ENCODE peak calls at places on chromosomes 13 and 19, in ten cellular contexts. One of them, this sample, is unnamed.

GRCh38 chr13:84645196-84646071 is 763.2 kb upstream of the SLITRK1 start:
- DNase-seq in breast epithelium: no peak
- DNase-seq in endothelial cell: no peak
- DNase-seq in A549: no peak
- DNase-seq in esophagus squamous epithelium: no peak
- DNase-seq in fibroblast of lung: peak; percentile 92
- DNase-seq in left lung: no peak
- DNase-seq in nephron progenitor cell: no peak
- DNase-seq in AG09319: peak; percentile 34
- DNase-seq in colonic mucosa: no peak
- DNase-seq in this sample: no peak

GRCh38 chr13:51620165-51620983 is 36.1 kb downstream of the WDFY2 start:
- DNase-seq in breast epithelium: no peak
- DNase-seq in endothelial cell: peak; percentile 38
- DNase-seq in A549: no peak
- DNase-seq in esophagus squamous epithelium: no peak
- DNase-seq in fibroblast of lung: no peak
- DNase-seq in left lung: no peak
- DNase-seq in nephron progenitor cell: no peak
- DNase-seq in AG09319: no peak
- DNase-seq in colonic mucosa: no peak
- DNase-seq in this sample: no peak

GRCh38 chr19:49862411-49863253 is 4.7 kb downstream of the PNKP start:
- DNase-seq in breast epithelium: no peak
- DNase-seq in endothelial cell: peak; percentile 60
- DNase-seq in A549: no peak
- DNase-seq in esophagus squamous epithelium: no peak
- DNase-seq in fibroblast of lung: no peak
- DNase-seq in left lung: peak; percentile 36
- DNase-seq in nephron progenitor cell: peak; percentile 53
- DNase-seq in AG09319: no peak
- DNase-seq in colonic mucosa: peak; percentile 26
- DNase-seq in this sample: no peak

GRCh38 chr19:37954421-37954874 is 47.4 kb downstream of the SIPA1L3 start:
- DNase-seq in breast epithelium: no peak
- DNase-seq in endothelial cell: no peak
- DNase-seq in A549: no peak
- DNase-seq in esophagus squamous epithelium: no peak
- DNase-seq in fibroblast of lung: no peak
- DNase-seq in left lung: no peak
- DNase-seq in nephron progenitor cell: no peak
- DNase-seq in AG09319: no peak
- DNase-seq in colonic mucosa: no peak
- DNase-seq in this sample: no peak

GRCh38 chr13:36680918-36681317 is 7.1 kb downstream of the SERTM1 start:
- DNase-seq in breast epithelium: no peak
- DNase-seq in endothelial cell: no peak
- DNase-seq in A549: no peak
- DNase-seq in esophagus squamous epithelium: no peak
- DNase-seq in fibroblast of lung: peak; percentile 26
- DNase-seq in left lung: no peak
- DNase-seq in nephron progenitor cell: no peak
- DNase-seq in AG09319: no peak
- DNase-seq in colonic mucosa: no peak
- DNase-seq in this sample: no peak

GRCh38 chr19:52923782-52924593 is 760 bp upstream of the ZNF888 start:
- DNase-seq in breast epithelium: peak; percentile 44
- DNase-seq in endothelial cell: peak; percentile 35
- DNase-seq in A549: no peak
- DNase-seq in esophagus squamous epithelium: no peak
- DNase-seq in fibroblast of lung: peak; percentile 27
- DNase-seq in left lung: peak; percentile 86
- DNase-seq in nephron progenitor cell: no peak
- DNase-seq in AG09319: no peak
- DNase-seq in colonic mucosa: peak; percentile 76
- DNase-seq in this sample: no peak

GRCh38 chr13:40064723-40065122 is 409.3 kb downstream of the COG6 start:
- DNase-seq in breast epithelium: no peak
- DNase-seq in endothelial cell: no peak
- DNase-seq in A549: peak; percentile 5
- DNase-seq in esophagus squamous epithelium: no peak
- DNase-seq in fibroblast of lung: peak; percentile 83
- DNase-seq in left lung: no peak
- DNase-seq in nephron progenitor cell: no peak
- DNase-seq in AG09319: peak; percentile 19
- DNase-seq in colonic mucosa: no peak
- DNase-seq in this sample: no peak

GRCh38 chr13:24683833-24684599 is 3.8 kb downstream of the ATP12A start:
- DNase-seq in breast epithelium: no peak
- DNase-seq in endothelial cell: peak; percentile 82
- DNase-seq in A549: peak; percentile 61
- DNase-seq in esophagus squamous epithelium: no peak
- DNase-seq in fibroblast of lung: no peak
- DNase-seq in left lung: no peak
- DNase-seq in nephron progenitor cell: peak; percentile 83
- DNase-seq in AG09319: no peak
- DNase-seq in colonic mucosa: peak; percentile 68
- DNase-seq in this sample: peak; percentile 36

GRCh38 chr19:35945121-35945792 is 9.1 kb downstream of the LRFN3 start:
- DNase-seq in breast epithelium: no peak
- DNase-seq in endothelial cell: no peak
- DNase-seq in A549: no peak
- DNase-seq in esophagus squamous epithelium: no peak
- DNase-seq in fibroblast of lung: no peak
- DNase-seq in left lung: no peak
- DNase-seq in nephron progenitor cell: no peak
- DNase-seq in AG09319: no peak
- DNase-seq in colonic mucosa: no peak
- DNase-seq in this sample: no peak

GRCh38 chr19:3020321-3020960 is 8.6 kb downstream of the TLE2 start:
- DNase-seq in breast epithelium: no peak
- DNase-seq in endothelial cell: no peak
- DNase-seq in A549: no peak
- DNase-seq in esophagus squamous epithelium: no peak
- DNase-seq in fibroblast of lung: no peak
- DNase-seq in left lung: no peak
- DNase-seq in nephron progenitor cell: no peak
- DNase-seq in AG09319: no peak
- DNase-seq in colonic mucosa: no peak
- DNase-seq in this sample: no peak

GRCh38 chr13:33799950-33800592 is 17.9 kb upstream of the RFC3 start:
- DNase-seq in breast epithelium: no peak
- DNase-seq in endothelial cell: no peak
- DNase-seq in A549: no peak
- DNase-seq in esophagus squamous epithelium: no peak
- DNase-seq in fibroblast of lung: peak; percentile 48
- DNase-seq in left lung: no peak
- DNase-seq in nephron progenitor cell: no peak
- DNase-seq in AG09319: no peak
- DNase-seq in colonic mucosa: no peak
- DNase-seq in this sample: no peak

GRCh38 chr19:34253711-34254551 is 423 bp upstream of the GARRE1 start:
- DNase-seq in breast epithelium: peak; percentile 69
- DNase-seq in endothelial cell: peak; percentile 88
- DNase-seq in A549: no peak
- DNase-seq in esophagus squamous epithelium: peak; percentile 32
- DNase-seq in fibroblast of lung: peak; percentile 59
- DNase-seq in left lung: peak; percentile 88
- DNase-seq in nephron progenitor cell: peak; percentile 94
- DNase-seq in AG09319: no peak
- DNase-seq in colonic mucosa: peak; percentile 94
- DNase-seq in this sample: peak; percentile 55

GRCh38 chr13:39072842-39073241 is 34.6 kb downstream of the NHLRC3 start:
- DNase-seq in breast epithelium: no peak
- DNase-seq in endothelial cell: no peak
- DNase-seq in A549: no peak
- DNase-seq in esophagus squamous epithelium: no peak
- DNase-seq in fibroblast of lung: no peak
- DNase-seq in left lung: no peak
- DNase-seq in nephron progenitor cell: no peak
- DNase-seq in AG09319: no peak
- DNase-seq in colonic mucosa: no peak
- DNase-seq in this sample: no peak

GRCh38 chr19:1650627-1651009 is 1.8 kb downstream of the TCF3 start:
- DNase-seq in breast epithelium: no peak
- DNase-seq in endothelial cell: no peak
- DNase-seq in A549: no peak
- DNase-seq in esophagus squamous epithelium: no peak
- DNase-seq in fibroblast of lung: peak; percentile 18
- DNase-seq in left lung: no peak
- DNase-seq in nephron progenitor cell: no peak
- DNase-seq in AG09319: no peak
- DNase-seq in colonic mucosa: no peak
- DNase-seq in this sample: no peak

GRCh38 chr13:48403151-48403631 is 9.7 kb downstream of the LPAR6 start:
- DNase-seq in breast epithelium: no peak
- DNase-seq in endothelial cell: no peak
- DNase-seq in A549: no peak
- DNase-seq in esophagus squamous epithelium: no peak
- DNase-seq in fibroblast of lung: no peak
- DNase-seq in left lung: no peak
- DNase-seq in nephron progenitor cell: no peak
- DNase-seq in AG09319: no peak
- DNase-seq in colonic mucosa: no peak
- DNase-seq in this sample: no peak

GRCh38 chr13:110116072-110116487 is 190.9 kb downstream of the COL4A1 start:
- DNase-seq in breast epithelium: no peak
- DNase-seq in endothelial cell: peak; percentile 87
- DNase-seq in A549: peak; percentile 52
- DNase-seq in esophagus squamous epithelium: no peak
- DNase-seq in fibroblast of lung: no peak
- DNase-seq in left lung: peak; percentile 67
- DNase-seq in nephron progenitor cell: peak; percentile 87
- DNase-seq in AG09319: no peak
- DNase-seq in colonic mucosa: peak; percentile 60
- DNase-seq in this sample: no peak

GRCh38 chr19:13309853-13310252 is 159.6 kb downstream of the IER2 start:
- DNase-seq in breast epithelium: no peak
- DNase-seq in endothelial cell: no peak
- DNase-seq in A549: no peak
- DNase-seq in esophagus squamous epithelium: no peak
- DNase-seq in fibroblast of lung: no peak
- DNase-seq in left lung: no peak
- DNase-seq in nephron progenitor cell: no peak
- DNase-seq in AG09319: no peak
- DNase-seq in colonic mucosa: no peak
- DNase-seq in this sample: no peak

GRCh38 chr19:39698535-39698934 is 5.7 kb upstream of the LGALS14 start:
- DNase-seq in breast epithelium: no peak
- DNase-seq in endothelial cell: no peak
- DNase-seq in A549: no peak
- DNase-seq in esophagus squamous epithelium: no peak
- DNase-seq in fibroblast of lung: no peak
- DNase-seq in left lung: no peak
- DNase-seq in nephron progenitor cell: no peak
- DNase-seq in AG09319: no peak
- DNase-seq in colonic mucosa: no peak
- DNase-seq in this sample: no peak
- TF ChIP-seq CTCF in breast epithelium: no peak
- TF ChIP-seq CTCF in endothelial cell: no peak
- TF ChIP-seq CTCF in A549: no peak
- TF ChIP-seq CTCF in esophagus squamous epithelium: no peak
- TF ChIP-seq CTCF in fibroblast of lung: no peak
- TF ChIP-seq CTCF in left lung: no peak
- TF ChIP-seq CTCF in nephron progenitor cell: no peak
- TF ChIP-seq CTCF in AG09319: no peak
- TF ChIP-seq CTCF in colonic mucosa: no peak
- TF ChIP-seq CTCF in this sample: no peak

GRCh38 chr19:19385131-19385899 is 20.2 kb upstream of the GATAD2A start:
- DNase-seq in breast epithelium: peak; percentile 100
- DNase-seq in endothelial cell: peak; percentile 100
- DNase-seq in A549: peak; percentile 78
- DNase-seq in esophagus squamous epithelium: peak; percentile 99
- DNase-seq in fibroblast of lung: peak; percentile 100
- DNase-seq in left lung: peak; percentile 100
- DNase-seq in nephron progenitor cell: peak; percentile 100
- DNase-seq in AG09319: peak; percentile 99
- DNase-seq in colonic mucosa: peak; percentile 100
- DNase-seq in this sample: peak; percentile 98
- TF ChIP-seq CTCF in breast epithelium: no peak
- TF ChIP-seq CTCF in endothelial cell: peak; percentile 12
- TF ChIP-seq CTCF in A549: no peak
- TF ChIP-seq CTCF in esophagus squamous epithelium: peak; percentile 23
- TF ChIP-seq CTCF in fibroblast of lung: peak; percentile 8
- TF ChIP-seq CTCF in left lung: peak; percentile 42
- TF ChIP-seq CTCF in nephron progenitor cell: no peak
- TF ChIP-seq CTCF in AG09319: peak; percentile 14
- TF ChIP-seq CTCF in colonic mucosa: no peak
- TF ChIP-seq CTCF in this sample: no peak

GRCh38 chr13:76038920-76039716 is 403.0 kb downstream of the LMO7 start:
- DNase-seq in breast epithelium: no peak
- DNase-seq in endothelial cell: no peak
- DNase-seq in A549: no peak
- DNase-seq in esophagus squamous epithelium: no peak
- DNase-seq in fibroblast of lung: no peak
- DNase-seq in left lung: no peak
- DNase-seq in nephron progenitor cell: no peak
- DNase-seq in AG09319: no peak
- DNase-seq in colonic mucosa: no peak
- DNase-seq in this sample: no peak
- TF ChIP-seq CTCF in breast epithelium: no peak
- TF ChIP-seq CTCF in endothelial cell: no peak
- TF ChIP-seq CTCF in A549: no peak
- TF ChIP-seq CTCF in esophagus squamous epithelium: no peak
- TF ChIP-seq CTCF in fibroblast of lung: no peak
- TF ChIP-seq CTCF in left lung: no peak
- TF ChIP-seq CTCF in nephron progenitor cell: no peak
- TF ChIP-seq CTCF in AG09319: no peak
- TF ChIP-seq CTCF in colonic mucosa: no peak
- TF ChIP-seq CTCF in this sample: no peak

GRCh38 chr19:41616785-41617621 is 9.9 kb downstream of the CEACAM4 start:
- DNase-seq in breast epithelium: no peak
- DNase-seq in endothelial cell: peak; percentile 69
- DNase-seq in A549: peak; percentile 49
- DNase-seq in esophagus squamous epithelium: no peak
- DNase-seq in fibroblast of lung: peak; percentile 4
- DNase-seq in left lung: no peak
- DNase-seq in nephron progenitor cell: peak; percentile 36
- DNase-seq in AG09319: no peak
- DNase-seq in colonic mucosa: no peak
- DNase-seq in this sample: no peak
- TF ChIP-seq CTCF in breast epithelium: no peak
- TF ChIP-seq CTCF in endothelial cell: no peak
- TF ChIP-seq CTCF in A549: no peak
- TF ChIP-seq CTCF in esophagus squamous epithelium: no peak
- TF ChIP-seq CTCF in fibroblast of lung: no peak
- TF ChIP-seq CTCF in left lung: no peak
- TF ChIP-seq CTCF in nephron progenitor cell: no peak
- TF ChIP-seq CTCF in AG09319: no peak
- TF ChIP-seq CTCF in colonic mucosa: no peak
- TF ChIP-seq CTCF in this sample: no peak

DNA sequence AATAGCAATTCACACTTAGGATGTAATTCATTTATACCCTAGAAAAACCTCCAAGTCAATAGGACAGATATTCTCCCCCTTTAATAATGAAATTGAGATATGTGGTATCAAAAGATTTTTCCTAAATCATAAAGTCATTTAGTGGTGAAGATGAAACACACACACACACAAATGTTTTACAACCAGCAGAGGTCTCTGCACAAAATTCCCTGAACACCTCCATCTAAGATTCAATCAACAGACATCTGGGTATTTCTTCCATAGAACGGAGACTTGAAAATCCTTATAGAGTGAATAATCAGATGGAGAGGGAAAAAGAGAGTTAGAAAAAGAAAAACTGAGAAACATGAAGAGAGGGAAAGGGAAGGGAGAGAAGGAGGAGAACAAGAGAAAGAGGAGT is 52.8 kb downstream of the MYCBP2 start:
- DNase-seq in breast epithelium: no peak
- DNase-seq in endothelial cell: no peak
- DNase-seq in A549: no peak
- DNase-seq in esophagus squamous epithelium: no peak
- DNase-seq in fibroblast of lung: no peak
- DNase-seq in left lung: no peak
- DNase-seq in nephron progenitor cell: no peak
- DNase-seq in AG09319: no peak
- DNase-seq in colonic mucosa: no peak
- DNase-seq in this sample: no peak
- TF ChIP-seq CTCF in breast epithelium: no peak
- TF ChIP-seq CTCF in endothelial cell: no peak
- TF ChIP-seq CTCF in A549: no peak
- TF ChIP-seq CTCF in esophagus squamous epithelium: no peak
- TF ChIP-seq CTCF in fibroblast of lung: no peak
- TF ChIP-seq CTCF in left lung: no peak
- TF ChIP-seq CTCF in nephron progenitor cell: no peak
- TF ChIP-seq CTCF in AG09319: no peak
- TF ChIP-seq CTCF in colonic mucosa: no peak
- TF ChIP-seq CTCF in this sample: no peak

This sample was measured in omental fat pad.